ENCODE peak calls at places on chromosomes 3 and 15, in eight cellular contexts. N is ureter; L is anterior cingulate cortex; D is stimulated activated naive CD4-positive, alpha-beta T cell treated with Interleukin-2 at 50 U/mL for 16 hours; A is activated CD4-positive, alpha-beta T cell treated with anti-CD3 and anti-CD28 coated beads, Interleukin-2, amount 50 U/mL, for 1 hour; Q is M059J; C is GM19239; G is hippocampal formation. E is an unnamed sample.

GRCh38 chr3:166291510-166291909 is 454.3 kb upstream of the BCHE start:
- DNase-seq in L (no peak), C (no peak), D (no peak), A (no peak), G (no peak), Q (no peak), N (no peak), E (peak; percentile 74)

GRCh38 chr15:57505056-57505713 is 86.5 kb upstream of the MYZAP start:
- DNase-seq in L (no peak), N (no peak), C (no peak), D (no peak), Q (no peak), G (no peak), A (no peak), E (no peak)

GRCh38 chr3:126245811-126246727 is 65.7 kb upstream of the ALDH1L1 start:
- DNase-seq in N (no peak), C (no peak), Q (peak; percentile 32), A (no peak), L (peak; percentile 27), D (no peak), G (peak; percentile 26), E (no peak)

GRCh38 chr15:56524915-56525314 is 60.0 kb upstream of the MNS1 start:
- DNase-seq in A (no peak), C (no peak), Q (peak; percentile 85), N (no peak), D (no peak), L (no peak), G (no peak), E (no peak)

GRCh38 chr3:150142936-150143335 is 172.2 kb upstream of the PFN2 start:
- DNase-seq in L (no peak), G (no peak), A (no peak), D (no peak), Q (peak; percentile 17), N (no peak), C (no peak), E (no peak)

GRCh38 chr15:48644498-48644826 is 1.0 kb downstream of the FBN1 start:
- DNase-seq in Q (peak; percentile 58), D (no peak), L (no peak), C (no peak), N (no peak), G (peak; percentile 53), A (no peak), E (no peak)

GRCh38 chr15:48681274-48681840 is 35.8 kb upstream of the FBN1 start:
- DNase-seq in L (no peak), A (no peak), N (no peak), G (no peak), Q (peak; percentile 87), C (no peak), D (no peak), E (no peak)

GRCh38 chr15:73800662-73801345 is 47.7 kb upstream of the INSYN1 start:
- DNase-seq in C (no peak), N (peak; percentile 53), A (no peak), G (peak; percentile 61), D (no peak), Q (peak; percentile 68), L (peak; percentile 55), E (no peak)

GRCh38 chr3:10332481-10333358 is 11.8 kb upstream of the SEC13 start:
- DNase-seq in Q (no peak), N (no peak), L (no peak), G (no peak), C (no peak), D (no peak), A (no peak), E (no peak)

GRCh38 chr3:127011270-127011992 is 28.5 kb downstream of the PLXNA1 start:
- DNase-seq in G (no peak), Q (no peak), D (no peak), L (no peak), N (no peak), A (no peak), C (no peak), E (no peak)

GRCh38 chr3:48474619-48475018 is 28.1 kb downstream of the ATRIP start:
- DNase-seq in L (no peak), C (no peak), A (no peak), Q (no peak), G (no peak), N (no peak), D (no peak), E (peak; percentile 97)

GRCh38 chr3:131957980-131958379 is 76.8 kb downstream of the CPNE4 start:
- DNase-seq in L (no peak), C (no peak), D (no peak), Q (no peak), A (no peak), N (no peak), G (no peak), E (no peak)

GRCh38 chr15:25051399-25052154 is 96.8 kb downstream of the SNRPN start:
- DNase-seq in G (no peak), N (no peak), C (no peak), D (no peak), A (no peak), Q (no peak), L (no peak), E (peak; percentile 21)

GRCh38 chr3:63976166-63976861 is 47.0 kb downstream of the PSMD6 start:
- DNase-seq in A (no peak), C (no peak), Q (peak; percentile 81), G (no peak), L (no peak), N (no peak), D (no peak), E (no peak)

GRCh38 chr15:77611767-77612166 is 20.9 kb downstream of the LINGO1 start:
- DNase-seq in C (no peak), L (peak; percentile 33), D (no peak), G (peak; percentile 31), A (no peak), N (no peak), Q (peak; percentile 21), E (no peak)

GRCh38 chr3:20683912-20684311 is 497.9 kb upstream of the SGO1 start:
- DNase-seq in D (no peak), L (no peak), G (no peak), C (no peak), A (no peak), N (no peak), Q (peak; percentile 69), E (no peak)

GRCh38 chr3:151895881-151896661 is 22.6 kb downstream of the SUCNR1 start:
- DNase-seq in A (no peak), L (no peak), D (no peak), N (no peak), C (no peak), G (no peak), Q (peak; percentile 50), E (no peak)

E was measured in H9.